ENCODE peak calls at places on chromosomes 5 and 9, in six cellular contexts. One of them, this sample, is unnamed.

GRCh38 chr9:20848490-20848889 is 164.4 kb downstream of the FOCAD start:
- DNase-seq in AG04449: no peak
- DNase-seq in H9: no peak
- DNase-seq in foreskin keratinocyte: no peak
- DNase-seq in IMR-90: peak; percentile 41
- DNase-seq in AG09319: no peak
- DNase-seq in this sample: no peak

GRCh38 chr9:131670247-131670681 is 69.6 kb downstream of the RAPGEF1 start:
- DNase-seq in AG04449: no peak
- DNase-seq in H9: no peak
- DNase-seq in foreskin keratinocyte: no peak
- DNase-seq in IMR-90: no peak
- DNase-seq in AG09319: no peak
- DNase-seq in this sample: no peak

GRCh38 chr5:142717582-142718215 is 31.8 kb upstream of the FGF1 start:
- DNase-seq in AG04449: no peak
- DNase-seq in H9: peak; percentile 57
- DNase-seq in foreskin keratinocyte: peak; percentile 20
- DNase-seq in IMR-90: peak; percentile 72
- DNase-seq in AG09319: peak; percentile 37
- DNase-seq in this sample: no peak

GRCh38 chr5:44868541-44868940 is 59.8 kb downstream of the MRPS30 start:
- DNase-seq in AG04449: no peak
- DNase-seq in H9: no peak
- DNase-seq in foreskin keratinocyte: no peak
- DNase-seq in IMR-90: no peak
- DNase-seq in AG09319: no peak
- DNase-seq in this sample: no peak

GRCh38 chr9:107422189-107422802 is 67.3 kb downstream of the KLF4 start:
- DNase-seq in AG04449: no peak
- DNase-seq in H9: peak; percentile 91
- DNase-seq in foreskin keratinocyte: no peak
- DNase-seq in IMR-90: peak; percentile 51
- DNase-seq in AG09319: peak; percentile 40
- DNase-seq in this sample: peak; percentile 78

GRCh38 chr5:115655994-115656393 is 30.2 kb upstream of the TMED7 start:
- DNase-seq in AG04449: no peak
- DNase-seq in H9: no peak
- DNase-seq in foreskin keratinocyte: no peak
- DNase-seq in IMR-90: no peak
- DNase-seq in AG09319: no peak
- DNase-seq in this sample: no peak

GRCh38 chr5:116273458-116274242 is 188.8 kb downstream of the COMMD10 start:
- DNase-seq in AG04449: no peak
- DNase-seq in H9: no peak
- DNase-seq in foreskin keratinocyte: no peak
- DNase-seq in IMR-90: peak; percentile 78
- DNase-seq in AG09319: no peak
- DNase-seq in this sample: no peak

GRCh38 chr9:98410185-98410697 is 154.8 kb upstream of the TBC1D2 start:
- DNase-seq in AG04449: peak; percentile 52
- DNase-seq in H9: peak; percentile 74
- DNase-seq in foreskin keratinocyte: peak; percentile 11
- DNase-seq in IMR-90: peak; percentile 80
- DNase-seq in AG09319: peak; percentile 84
- DNase-seq in this sample: peak; percentile 38

GRCh38 chr9:32579706-32580331 is 6.9 kb upstream of the NDUFB6 start:
- DNase-seq in AG04449: no peak
- DNase-seq in H9: peak; percentile 59
- DNase-seq in foreskin keratinocyte: no peak
- DNase-seq in IMR-90: peak; percentile 53
- DNase-seq in AG09319: peak; percentile 14
- DNase-seq in this sample: peak; percentile 83

GRCh38 chr5:178511173-178511572 is 79.0 kb downstream of the COL23A1 start:
- DNase-seq in AG04449: no peak
- DNase-seq in H9: no peak
- DNase-seq in foreskin keratinocyte: no peak
- DNase-seq in IMR-90: no peak
- DNase-seq in AG09319: no peak
- DNase-seq in this sample: no peak

GRCh38 chr9:85599540-85600140 is 142.1 kb downstream of the AGTPBP1 start:
- DNase-seq in AG04449: peak; percentile 12
- DNase-seq in H9: no peak
- DNase-seq in foreskin keratinocyte: no peak
- DNase-seq in IMR-90: peak; percentile 20
- DNase-seq in AG09319: no peak
- DNase-seq in this sample: no peak

DNA sequence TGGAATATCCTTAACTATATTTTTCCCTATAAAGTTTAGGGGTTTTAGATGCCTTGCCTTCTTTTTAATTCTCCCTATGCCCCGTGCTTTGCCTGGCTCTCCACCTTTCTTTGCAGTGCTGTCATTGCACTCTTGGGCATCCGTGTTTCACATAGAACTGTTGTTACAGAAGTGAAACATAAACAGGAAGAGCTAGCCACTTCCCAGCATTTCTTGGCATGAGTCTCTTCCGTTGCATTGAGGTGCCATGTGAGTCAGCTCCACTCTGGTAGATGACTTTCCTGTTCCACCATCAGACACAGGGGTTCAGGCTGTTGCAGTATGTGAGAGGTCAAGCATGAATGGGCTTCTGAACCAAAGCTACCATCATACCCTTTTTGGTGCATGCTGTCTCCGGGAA is 73.4 kb downstream of the ANGPTL2 start:
- DNase-seq in AG04449: peak; percentile 51
- DNase-seq in H9: no peak
- DNase-seq in foreskin keratinocyte: peak; percentile 63
- DNase-seq in IMR-90: peak; percentile 97
- DNase-seq in AG09319: peak; percentile 59
- DNase-seq in this sample: no peak
- TF ChIP-seq CTCF in AG04449: no peak
- TF ChIP-seq CTCF in H9: no peak
- TF ChIP-seq CTCF in foreskin keratinocyte: peak; percentile 50
- TF ChIP-seq CTCF in IMR-90: peak; percentile 34
- TF ChIP-seq CTCF in AG09319: peak; percentile 30
- TF ChIP-seq CTCF in this sample: no peak

GRCh38 chr5:1078206-1078605 is 33.7 kb downstream of the SLC12A7 start:
- DNase-seq in AG04449: no peak
- DNase-seq in H9: no peak
- DNase-seq in foreskin keratinocyte: no peak
- DNase-seq in IMR-90: no peak
- DNase-seq in AG09319: no peak
- DNase-seq in this sample: no peak

GRCh38 chr5:1079961-1080360 is 31.9 kb downstream of the SLC12A7 start:
- DNase-seq in AG04449: no peak
- DNase-seq in H9: no peak
- DNase-seq in foreskin keratinocyte: no peak
- DNase-seq in IMR-90: no peak
- DNase-seq in AG09319: no peak
- DNase-seq in this sample: no peak

GRCh38 chr5:1077491-1078020 is 34.3 kb downstream of the SLC12A7 start:
- DNase-seq in AG04449: no peak
- DNase-seq in H9: no peak
- DNase-seq in foreskin keratinocyte: no peak
- DNase-seq in IMR-90: no peak
- DNase-seq in AG09319: no peak
- DNase-seq in this sample: no peak

GRCh38 chr5:1079486-1079885 is 32.4 kb downstream of the SLC12A7 start:
- DNase-seq in AG04449: no peak
- DNase-seq in H9: no peak
- DNase-seq in foreskin keratinocyte: no peak
- DNase-seq in IMR-90: no peak
- DNase-seq in AG09319: no peak
- DNase-seq in this sample: no peak

GRCh38 chr5:1078851-1079250 is 33.0 kb downstream of the SLC12A7 start:
- DNase-seq in AG04449: no peak
- DNase-seq in H9: no peak
- DNase-seq in foreskin keratinocyte: no peak
- DNase-seq in IMR-90: no peak
- DNase-seq in AG09319: no peak
- DNase-seq in this sample: no peak
- TF ChIP-seq CTCF in AG04449: no peak
- TF ChIP-seq CTCF in H9: no peak
- TF ChIP-seq CTCF in foreskin keratinocyte: no peak
- TF ChIP-seq CTCF in IMR-90: no peak
- TF ChIP-seq CTCF in AG09319: no peak
- TF ChIP-seq CTCF in this sample: no peak

GRCh38 chr5:11494340-11494739 is 409.9 kb downstream of the CTNND2 start:
- DNase-seq in AG04449: no peak
- DNase-seq in H9: no peak
- DNase-seq in foreskin keratinocyte: no peak
- DNase-seq in IMR-90: no peak
- DNase-seq in AG09319: no peak
- DNase-seq in this sample: no peak
- TF ChIP-seq CTCF in AG04449: no peak
- TF ChIP-seq CTCF in H9: peak; percentile 67
- TF ChIP-seq CTCF in foreskin keratinocyte: peak; percentile 66
- TF ChIP-seq CTCF in IMR-90: peak; percentile 45
- TF ChIP-seq CTCF in AG09319: peak; percentile 25
- TF ChIP-seq CTCF in this sample: peak; percentile 31

DNA sequence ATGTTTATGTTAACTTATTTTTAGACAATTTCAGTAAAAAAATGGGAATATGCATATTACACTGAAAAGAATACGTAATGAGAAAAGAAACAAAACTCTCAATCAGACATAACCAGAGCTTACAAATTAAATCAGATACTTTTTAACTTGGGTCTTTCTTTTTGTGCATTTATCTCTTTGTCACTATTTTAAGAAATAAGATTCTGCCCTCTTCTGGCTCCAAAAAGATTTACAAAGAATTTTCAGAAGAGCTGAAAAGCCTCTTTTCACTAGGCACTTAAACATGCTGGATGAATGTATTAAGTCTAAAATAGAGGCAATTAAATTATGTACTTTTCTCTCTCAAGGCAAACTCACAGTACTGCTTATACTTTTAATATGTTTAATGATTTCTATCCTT is 55.5 kb downstream of the CEP120 start:
- DNase-seq in AG04449: no peak
- DNase-seq in H9: no peak
- DNase-seq in foreskin keratinocyte: no peak
- DNase-seq in IMR-90: peak; percentile 32
- DNase-seq in AG09319: no peak
- DNase-seq in this sample: no peak
- TF ChIP-seq CTCF in AG04449: no peak
- TF ChIP-seq CTCF in H9: peak; percentile 58
- TF ChIP-seq CTCF in foreskin keratinocyte: peak; percentile 52
- TF ChIP-seq CTCF in IMR-90: peak; percentile 42
- TF ChIP-seq CTCF in AG09319: peak; percentile 33
- TF ChIP-seq CTCF in this sample: peak; percentile 29

GRCh38 chr9:121634800-121635261 is 16.6 kb upstream of the DAB2IP start:
- DNase-seq in AG04449: no peak
- DNase-seq in H9: peak; percentile 76
- DNase-seq in foreskin keratinocyte: no peak
- DNase-seq in IMR-90: peak; percentile 13
- DNase-seq in AG09319: no peak
- DNase-seq in this sample: peak; percentile 77
- TF ChIP-seq CTCF in AG04449: peak; percentile 47
- TF ChIP-seq CTCF in H9: peak; percentile 83
- TF ChIP-seq CTCF in foreskin keratinocyte: peak; percentile 44
- TF ChIP-seq CTCF in IMR-90: peak; percentile 56
- TF ChIP-seq CTCF in AG09319: peak; percentile 50
- TF ChIP-seq CTCF in this sample: peak; percentile 43